ENCODE peak calls at places on chromosome 10, in six cellular contexts. O is activated CD8-positive, alpha-beta T cell treated with anti-CD3 and anti-CD28 coated beads, Interleukin-2, amount 10 ng/mL, durations not matched to agents 7 days and 5 days; B is activated CD4-positive, CD25-positive, alpha-beta regulatory T cell treated with anti-CD3 and anti-CD28 coated beads, Interleukin-2, amount 50 U/mL, for 24 hours; H is lower lobe of right lung; I is left ventricle myocardium superior; G is aorta. V is an unnamed sample.

GRCh38 chr10:66322261-66322660 is 603.6 kb upstream of the LRRTM3 start:
- ATAC-seq in O (no peak), B (no peak), H (no peak), I (peak), G (peak), V (no peak)

GRCh38 chr10:10589540-10589939 is 428.1 kb upstream of the CELF2 start:
- ATAC-seq in O (no peak), B (peak), H (no peak), I (peak), G (no peak), V (no peak)

GRCh38 chr10:30510932-30511700 is 77.1 kb downstream of the MAP3K8 start:
- ATAC-seq in O (no peak), B (peak), H (no peak), I (no peak), G (peak), V (no peak)

GRCh38 chr10:71475243-71475871 is 78.6 kb downstream of the CDH23 start:
- ATAC-seq in O (peak), B (no peak), H (peak), I (peak), G (no peak), V (peak)

GRCh38 chr10:70403483-70404035 is 386 bp upstream of the EIF4EBP2 start:
- ATAC-seq in O (no peak), B (no peak), H (no peak), I (no peak), G (no peak), V (no peak)

GRCh38 chr10:132630666-132631347 is 93.2 kb downstream of the INPP5A start:
- ATAC-seq in O (peak), B (no peak), H (peak), I (peak), G (peak), V (no peak)

GRCh38 chr10:14244147-14244546 is 86.6 kb downstream of the FRMD4A start:
- ATAC-seq in O (no peak), B (no peak), H (no peak), I (no peak), G (no peak), V (no peak)

GRCh38 chr10:132394936-132395703 is 1.9 kb upstream of the PWWP2B start:
- ATAC-seq in O (no peak), B (no peak), H (peak), I (peak), G (no peak), V (no peak)

GRCh38 chr10:123272171-123272570 is 118.0 kb downstream of the BUB3 start:
- ATAC-seq in O (no peak), B (no peak), H (no peak), I (no peak), G (no peak), V (no peak)

GRCh38 chr10:75107756-75108683 is 3.4 kb upstream of the SAMD8 start:
- ATAC-seq in O (no peak), B (no peak), H (no peak), I (no peak), G (no peak), V (peak)

GRCh38 chr10:77548671-77549070 is 88.9 kb downstream of the KCNMA1 start:
- ATAC-seq in O (no peak), B (no peak), H (no peak), I (no peak), G (no peak), V (peak)